ENCODE peak calls at places on chromosomes 16 and 17, in five cellular contexts. One of them, this sample, is unnamed.
A peak's percentile ranks its signal among the peaks of the same experiment; 100 is the strongest.

GRCh38 chr17:65142247-65142646 is 5.1 kb downstream of the RGS9 start:
- DNase-seq in mesendoderm: no peak
- DNase-seq in H9: no peak
- DNase-seq in mesenchymal stem cell: no peak
- DNase-seq in neuronal stem cell: no peak
- DNase-seq in this sample: no peak

GRCh38 chr17:45743626-45744326 is 40.3 kb upstream of the CRHR1 start:
- DNase-seq in mesendoderm: no peak
- DNase-seq in H9: no peak
- DNase-seq in mesenchymal stem cell: no peak
- DNase-seq in neuronal stem cell: no peak
- DNase-seq in this sample: no peak

GRCh38 chr17:80426671-80427326 is 11.8 kb downstream of the ENDOV start:
- DNase-seq in mesendoderm: peak; percentile 77
- DNase-seq in H9: peak; percentile 93
- DNase-seq in mesenchymal stem cell: peak; percentile 72
- DNase-seq in neuronal stem cell: peak; percentile 76
- DNase-seq in this sample: peak; percentile 84

GRCh38 chr17:58786586-58787295 is 31.1 kb downstream of the PPM1E start:
- DNase-seq in mesendoderm: no peak
- DNase-seq in H9: no peak
- DNase-seq in mesenchymal stem cell: peak; percentile 15
- DNase-seq in neuronal stem cell: no peak
- DNase-seq in this sample: peak; percentile 74

GRCh38 chr17:43791589-43791988 is 11.4 kb downstream of the CFAP97D1 start:
- DNase-seq in mesendoderm: peak; percentile 90
- DNase-seq in H9: peak; percentile 52
- DNase-seq in mesenchymal stem cell: peak; percentile 55
- DNase-seq in neuronal stem cell: no peak
- DNase-seq in this sample: peak; percentile 40

GRCh38 chr16:17026600-17027242 is 444.0 kb downstream of the XYLT1 start:
- DNase-seq in mesendoderm: no peak
- DNase-seq in H9: no peak
- DNase-seq in mesenchymal stem cell: no peak
- DNase-seq in neuronal stem cell: no peak
- DNase-seq in this sample: no peak

GRCh38 chr16:69087161-69087581 is 18.3 kb upstream of the HAS3 start:
- DNase-seq in mesendoderm: no peak
- DNase-seq in H9: no peak
- DNase-seq in mesenchymal stem cell: no peak
- DNase-seq in neuronal stem cell: no peak
- DNase-seq in this sample: no peak

GRCh38 chr16:55100100-55100499 is 169.4 kb downstream of the IRX5 start:
- DNase-seq in mesendoderm: no peak
- DNase-seq in H9: no peak
- DNase-seq in mesenchymal stem cell: no peak
- DNase-seq in neuronal stem cell: no peak
- DNase-seq in this sample: no peak

GRCh38 chr16:9966569-9967157 is 215.6 kb downstream of the GRIN2A start:
- DNase-seq in mesendoderm: peak; percentile 6
- DNase-seq in H9: no peak
- DNase-seq in mesenchymal stem cell: peak; percentile 8
- DNase-seq in neuronal stem cell: no peak
- DNase-seq in this sample: no peak

GRCh38 chr16:53224932-53225533 is 170.2 kb downstream of the CHD9 start:
- DNase-seq in mesendoderm: peak; percentile 61
- DNase-seq in H9: no peak
- DNase-seq in mesenchymal stem cell: peak; percentile 42
- DNase-seq in neuronal stem cell: no peak
- DNase-seq in this sample: peak; percentile 0

GRCh38 chr16:84839054-84839453 is 19.3 kb downstream of the CRISPLD2 start:
- DNase-seq in mesendoderm: no peak
- DNase-seq in H9: no peak
- DNase-seq in mesenchymal stem cell: peak; percentile 73
- DNase-seq in neuronal stem cell: no peak
- DNase-seq in this sample: no peak

GRCh38 chr16:68257251-68257905 is 6.9 kb upstream of the SLC7A6 start:
- DNase-seq in mesendoderm: no peak
- DNase-seq in H9: no peak
- DNase-seq in mesenchymal stem cell: no peak
- DNase-seq in neuronal stem cell: no peak
- DNase-seq in this sample: no peak

GRCh38 chr16:27568077-27568476 is 18.1 kb downstream of the KATNIP start:
- DNase-seq in mesendoderm: no peak
- DNase-seq in H9: no peak
- DNase-seq in mesenchymal stem cell: no peak
- DNase-seq in neuronal stem cell: no peak
- DNase-seq in this sample: no peak

GRCh38 chr17:7440823-7441174 is 1.5 kb downstream of the FGF11 start:
- DNase-seq in mesendoderm: peak; percentile 71
- DNase-seq in H9: peak; percentile 79
- DNase-seq in mesenchymal stem cell: peak; percentile 41
- DNase-seq in neuronal stem cell: no peak
- DNase-seq in this sample: no peak

GRCh38 chr16:29811170-29811895 is 660 bp upstream of the PRRT2 start:
- DNase-seq in mesendoderm: peak; percentile 99
- DNase-seq in H9: peak; percentile 98
- DNase-seq in mesenchymal stem cell: peak; percentile 99
- DNase-seq in neuronal stem cell: peak; percentile 95
- DNase-seq in this sample: peak; percentile 98

GRCh38 chr17:57599271-57600045 is 145.6 kb downstream of the CCDC182 start:
- DNase-seq in mesendoderm: no peak
- DNase-seq in H9: no peak
- DNase-seq in mesenchymal stem cell: no peak
- DNase-seq in neuronal stem cell: no peak
- DNase-seq in this sample: no peak

GRCh38 chr16:71542377-71542776 is 16.2 kb downstream of the CHST4 start:
- DNase-seq in mesendoderm: peak; percentile 82
- DNase-seq in H9: peak; percentile 83
- DNase-seq in mesenchymal stem cell: peak; percentile 20
- DNase-seq in neuronal stem cell: peak; percentile 56
- DNase-seq in this sample: peak; percentile 70

GRCh38 chr16:15610369-15610871 is 32.5 kb downstream of the MARF1 start:
- DNase-seq in mesendoderm: no peak
- DNase-seq in H9: no peak
- DNase-seq in mesenchymal stem cell: peak; percentile 42
- DNase-seq in neuronal stem cell: no peak
- DNase-seq in this sample: peak; percentile 10

GRCh38 chr17:2906907-2907306 is 110.7 kb downstream of the RAP1GAP2 start:
- DNase-seq in mesendoderm: peak; percentile 52
- DNase-seq in H9: peak; percentile 27
- DNase-seq in mesenchymal stem cell: no peak
- DNase-seq in neuronal stem cell: no peak
- DNase-seq in this sample: no peak

GRCh38 chr17:1783834-1784611 is 22.2 kb downstream of the SERPINF1 start:
- DNase-seq in mesendoderm: peak; percentile 71
- DNase-seq in H9: no peak
- DNase-seq in mesenchymal stem cell: peak; percentile 85
- DNase-seq in neuronal stem cell: no peak
- DNase-seq in this sample: peak; percentile 21

GRCh38 chr16:50839920-50840729 is 98.2 kb downstream of the CYLD start:
- DNase-seq in mesendoderm: peak; percentile 47
- DNase-seq in H9: peak; percentile 34
- DNase-seq in mesenchymal stem cell: no peak
- DNase-seq in neuronal stem cell: no peak
- DNase-seq in this sample: no peak

GRCh38 chr17:29760279-29760721 is 137.6 kb upstream of the CORO6 start:
- DNase-seq in mesendoderm: peak; percentile 19
- DNase-seq in H9: no peak
- DNase-seq in mesenchymal stem cell: peak; percentile 58
- DNase-seq in neuronal stem cell: no peak
- DNase-seq in this sample: peak; percentile 59

GRCh38 chr16:19417640-19418039 is at the start of gene TMC5:
- DNase-seq in mesendoderm: no peak
- DNase-seq in H9: no peak
- DNase-seq in mesenchymal stem cell: no peak
- DNase-seq in neuronal stem cell: no peak
- DNase-seq in this sample: peak; percentile 16

DNA sequence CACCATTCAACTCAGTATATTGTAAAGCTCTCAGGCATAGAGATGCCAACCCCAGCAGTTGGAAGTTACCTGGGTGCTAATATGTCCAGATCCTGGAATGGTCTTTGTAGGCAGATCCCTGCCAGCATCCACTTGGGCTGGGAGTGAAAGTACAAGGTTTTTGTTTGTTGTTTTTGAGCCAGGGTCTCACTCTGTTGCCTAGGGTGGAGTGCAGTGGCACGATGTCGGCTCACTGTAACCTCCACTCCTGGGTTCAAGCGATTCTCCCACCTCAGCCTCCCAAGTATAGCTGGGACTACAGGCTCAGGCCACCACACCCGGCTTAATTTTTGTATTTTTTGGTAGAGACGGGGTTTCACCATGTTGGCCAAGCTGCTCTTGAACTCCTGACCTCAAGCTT is 177.6 kb downstream of the IRF8 start:
- DNase-seq in mesendoderm: no peak
- DNase-seq in H9: no peak
- DNase-seq in mesenchymal stem cell: no peak
- DNase-seq in neuronal stem cell: no peak
- DNase-seq in this sample: no peak
- H3K4ac ChIP-seq in mesendoderm: no peak overlapping the region
- H3K4ac ChIP-seq in H9: no peak overlapping the region
- H3K4ac ChIP-seq in mesenchymal stem cell: peak overlapping the region; percentile 58
- H3K4ac ChIP-seq in neuronal stem cell: no peak overlapping the region
- H3K4ac ChIP-seq in this sample: no peak overlapping the region

GRCh38 chr17:82743344-82744219 is 8.2 kb downstream of the FN3K start:
- DNase-seq in mesendoderm: no peak
- DNase-seq in H9: peak; percentile 55
- DNase-seq in mesenchymal stem cell: no peak
- DNase-seq in neuronal stem cell: no peak
- DNase-seq in this sample: no peak
- H2BK5ac ChIP-seq in mesendoderm: no peak overlapping the region
- H2BK5ac ChIP-seq in H9: no peak overlapping the region
- H2BK5ac ChIP-seq in mesenchymal stem cell: no peak overlapping the region
- H2BK5ac ChIP-seq in neuronal stem cell: no peak overlapping the region
- H2BK5ac ChIP-seq in this sample: no peak overlapping the region

GRCh38 chr17:74430706-74431567 is 951 bp upstream of the GPRC5C start:
- DNase-seq in mesendoderm: peak; percentile 74
- DNase-seq in H9: peak; percentile 79
- DNase-seq in mesenchymal stem cell: peak; percentile 85
- DNase-seq in neuronal stem cell: peak; percentile 66
- DNase-seq in this sample: peak; percentile 33
- H3K4ac ChIP-seq in mesendoderm: no peak overlapping the region
- H3K4ac ChIP-seq in H9: no peak overlapping the region
- H3K4ac ChIP-seq in mesenchymal stem cell: peak overlapping the region; percentile 48
- H3K4ac ChIP-seq in neuronal stem cell: peak overlapping the region; percentile 93
- H3K4ac ChIP-seq in this sample: no peak overlapping the region

DNA sequence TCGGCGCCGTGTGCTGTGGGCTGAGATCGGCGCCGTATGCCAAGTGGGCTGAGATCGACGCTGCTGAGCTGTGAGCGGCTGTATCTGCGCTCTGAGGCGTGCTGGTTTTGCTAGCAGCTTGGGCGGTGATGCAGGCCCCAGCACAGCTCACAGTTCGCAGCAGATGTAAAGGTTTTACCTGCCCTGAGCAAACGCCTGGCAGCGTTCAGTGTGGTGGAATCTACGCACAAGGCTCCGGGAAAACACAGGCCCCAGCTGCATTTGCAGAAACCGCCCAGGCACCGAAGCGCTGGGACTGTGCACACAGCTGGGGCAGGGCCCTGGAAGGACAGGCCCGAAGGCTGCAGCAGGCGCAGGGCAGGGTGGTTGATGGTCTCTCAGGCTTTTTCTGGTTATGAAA is 8.0 kb upstream of the ZNF469 start:
- DNase-seq in mesendoderm: no peak
- DNase-seq in H9: no peak
- DNase-seq in mesenchymal stem cell: no peak
- DNase-seq in neuronal stem cell: no peak
- DNase-seq in this sample: no peak
- H2BK5ac ChIP-seq in mesendoderm: no peak overlapping the region
- H2BK5ac ChIP-seq in H9: no peak overlapping the region
- H2BK5ac ChIP-seq in mesenchymal stem cell: no peak overlapping the region
- H2BK5ac ChIP-seq in neuronal stem cell: no peak overlapping the region
- H2BK5ac ChIP-seq in this sample: no peak overlapping the region

GRCh38 chr17:78993981-78994671 is 14.4 kb upstream of the LGALS3BP start:
- DNase-seq in mesendoderm: no peak
- DNase-seq in H9: no peak
- DNase-seq in mesenchymal stem cell: no peak
- DNase-seq in neuronal stem cell: no peak
- DNase-seq in this sample: no peak
- H3K4ac ChIP-seq in mesendoderm: no peak overlapping the region
- H3K4ac ChIP-seq in H9: no peak overlapping the region
- H3K4ac ChIP-seq in mesenchymal stem cell: no peak overlapping the region
- H3K4ac ChIP-seq in neuronal stem cell: no peak overlapping the region
- H3K4ac ChIP-seq in this sample: no peak overlapping the region